ENCODE peak calls at places on chromosomes 3 and 15, in eight cellular contexts. M is fibroblast of mammary gland; Q is colonic mucosa; C is uterus; A is SW 1271; O is occipital lobe; Z is endothelial cell; L is stimulated activated CD8-positive, alpha-beta memory T cell treated with anti-CD3 and anti-CD28 coated beads, Interleukin-12 subunit alpha, Interleukin-12 subunit beta, amount 100 ng/mL, for 1 hour. U is an unnamed sample.

GRCh38 chr3:53231532-53232511 is 24.0 kb downstream of the TKT start:
- DNase-seq in C (no peak), Z (no peak), L (no peak), O (no peak), A (no peak), M (no peak), Q (no peak), U (no peak)

GRCh38 chr3:194285859-194286197 is 65.3 kb downstream of the CPN2 start:
- DNase-seq in L (no peak), Q (no peak), O (no peak), Z (no peak), M (no peak), C (no peak), A (no peak), U (no peak)

GRCh38 chr3:112973325-112974177 is 1.4 kb downstream of the CD200R1 start:
- DNase-seq in Q (no peak), A (no peak), M (no peak), L (no peak), Z (no peak), C (no peak), O (no peak), U (no peak)

GRCh38 chr3:24222165-24222805 is 272.4 kb downstream of the THRB start:
- DNase-seq in L (no peak), A (no peak), M (no peak), C (no peak), O (no peak), Z (no peak), Q (no peak), U (no peak)

GRCh38 chr3:180523040-180523439 is 78.9 kb upstream of the TTC14 start:
- DNase-seq in O (no peak), L (no peak), Z (no peak), C (no peak), M (no peak), Q (no peak), A (no peak), U (no peak)

GRCh38 chr3:126351771-126352475 is 5.3 kb downstream of the KLF15 start:
- DNase-seq in Z (no peak), O (no peak), A (no peak), Q (no peak), M (no peak), L (no peak), C (peak), U (no peak)

GRCh38 chr3:180528843-180529242 is 73.1 kb upstream of the TTC14 start:
- DNase-seq in A (no peak), O (no peak), M (no peak), Z (no peak), L (no peak), Q (no peak), C (no peak), U (no peak)

GRCh38 chr15:85533949-85534543 is 153.6 kb downstream of the AKAP13 start:
- DNase-seq in C (no peak), Z (no peak), A (no peak), O (no peak), L (no peak), M (no peak), Q (no peak), U (no peak)

GRCh38 chr15:72147416-72147815 is 29.2 kb downstream of the SENP8 start:
- DNase-seq in Z (no peak), O (no peak), Q (no peak), A (no peak), M (no peak), C (no peak), L (no peak), U (no peak)

U was measured in SK-N-DZ.